ENCODE peak calls at places on chromosomes 5 and 9, in seven cellular contexts. Q is brain microvascular endothelial cell, A is GM12865, O is fibroblast of pulmonary artery, H is PC-9, X is hepatocyte, C is upper lobe of right lung. L is an unnamed sample.

GRCh38 chr9:110996436-110997224 is 41.6 kb downstream of the LPAR1 start:
- DNase-seq in Q (no peak), A (no peak), O (peak), H (no peak), X (peak), C (no peak), L (no peak)

GRCh38 chr5:32312194-32312681 is 501 bp downstream of the MTMR12 start:
- DNase-seq in Q (peak), A (peak), O (peak), H (peak), X (peak), C (peak), L (no peak)

GRCh38 chr9:32378496-32378895 is 5.9 kb upstream of the ACO1 start:
- DNase-seq in Q (peak), A (peak), O (peak), H (peak), X (peak), C (no peak), L (peak)

GRCh38 chr5:148760945-148761638 is 65.3 kb upstream of the ADRB2 start:
- DNase-seq in Q (no peak), A (peak), O (no peak), H (no peak), X (no peak), C (no peak), L (peak)

GRCh38 chr5:179795049-179795862 is 1.5 kb downstream of the LTC4S start:
- DNase-seq in Q (no peak), A (no peak), O (no peak), H (peak), X (peak), C (peak), L (no peak)

GRCh38 chr9:33447404-33448158 is at the start of gene AQP3:
- DNase-seq in Q (peak), A (peak), O (peak), H (peak), X (peak), C (peak), L (no peak)

GRCh38 chr5:35488786-35489185 is 128.9 kb upstream of the SPEF2 start:
- DNase-seq in Q (no peak), A (no peak), O (no peak), H (no peak), X (no peak), C (no peak), L (no peak)

GRCh38 chr5:180970875-180971274 is 17.8 kb upstream of the BTNL3 start:
- DNase-seq in Q (no peak), A (no peak), O (no peak), H (no peak), X (no peak), C (no peak), L (no peak)

GRCh38 chr5:139650689-139651501 is 2.7 kb downstream of the CXXC5 start:
- DNase-seq in Q (no peak), A (peak), O (no peak), H (peak), X (peak), C (peak), L (no peak)

GRCh38 chr5:139651502-139651862 is 3.3 kb downstream of the CXXC5 start:
- DNase-seq in Q (no peak), A (peak), O (no peak), H (no peak), X (no peak), C (no peak), L (no peak)

GRCh38 chr5:139653616-139654015 is 5.5 kb downstream of the CXXC5 start:
- DNase-seq in Q (no peak), A (peak), O (no peak), H (no peak), X (no peak), C (no peak), L (no peak)

GRCh38 chr5:139652788-139653241 is 4.7 kb downstream of the CXXC5 start:
- DNase-seq in Q (peak), A (peak), O (no peak), H (no peak), X (no peak), C (no peak), L (no peak)

DNA sequence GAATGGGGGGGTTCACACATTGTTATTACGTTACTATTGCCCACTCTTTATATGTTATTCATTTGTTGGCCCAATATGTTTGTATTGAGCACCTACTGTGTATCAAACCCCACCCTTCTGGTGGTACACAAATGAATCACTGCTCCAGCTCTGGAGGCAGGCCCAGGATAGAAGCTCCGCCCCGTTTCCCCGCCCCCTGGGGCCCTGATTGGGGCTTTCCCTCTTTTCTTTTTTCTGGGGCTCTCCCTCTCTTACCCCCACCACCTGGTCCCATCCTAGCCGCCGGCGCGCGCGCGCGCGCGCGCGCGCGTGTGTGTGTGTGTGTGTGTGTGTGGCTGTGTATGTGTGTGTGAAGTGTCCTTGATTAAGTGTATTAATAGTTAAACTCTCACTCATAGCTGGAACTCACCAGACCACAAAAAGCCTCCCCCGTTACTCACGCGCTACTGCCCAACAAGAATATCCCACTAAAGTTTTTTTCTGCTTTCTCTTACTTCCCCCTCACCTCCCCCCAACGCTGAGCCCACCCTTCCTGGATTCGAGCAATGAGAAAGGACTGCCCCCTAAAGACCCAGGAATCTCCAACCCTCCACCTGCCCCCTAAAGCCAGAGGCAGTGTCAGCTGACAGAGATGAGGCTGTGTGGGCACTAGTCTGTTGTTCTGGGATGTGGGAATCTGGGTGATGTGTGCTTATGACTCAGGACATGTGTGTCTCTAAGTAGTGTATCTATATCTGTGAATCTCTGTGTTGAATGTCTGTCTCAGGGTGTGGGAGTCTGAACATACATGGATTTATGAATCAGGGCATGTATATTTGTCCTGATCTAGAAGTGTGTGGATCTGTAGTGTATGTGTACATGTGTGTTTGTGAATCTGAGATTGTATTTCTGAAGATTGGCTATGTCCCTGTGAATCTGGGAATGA is 4.0 kb downstream of the CXXC5 start:
- DNase-seq in Q (peak), A (peak), O (peak), H (peak), X (peak), C (peak), L (peak)
- H3K4me3 ChIP-seq in Q (peak), A (peak), O (no peak), H (peak), X (no peak), C (peak), L (peak)

GRCh38 chr5:102858221-102858620 is 103.1 kb downstream of the PAM start:
- DNase-seq in Q (no peak), A (no peak), O (no peak), H (no peak), X (no peak), C (no peak), L (no peak)
- TF ChIP-seq CTCF in Q (no peak), A (no peak), O (no peak), H (no peak), X (no peak), C (no peak), L (no peak)

GRCh38 chr5:78763659-78764189 is 115.2 kb upstream of the LHFPL2 start:
- DNase-seq in Q (no peak), A (peak), O (no peak), H (no peak), X (no peak), C (no peak), L (no peak)
- H3K4me3 ChIP-seq in Q (no peak), A (no peak), O (no peak), H (no peak), X (no peak), C (no peak), L (no peak)

DNA sequence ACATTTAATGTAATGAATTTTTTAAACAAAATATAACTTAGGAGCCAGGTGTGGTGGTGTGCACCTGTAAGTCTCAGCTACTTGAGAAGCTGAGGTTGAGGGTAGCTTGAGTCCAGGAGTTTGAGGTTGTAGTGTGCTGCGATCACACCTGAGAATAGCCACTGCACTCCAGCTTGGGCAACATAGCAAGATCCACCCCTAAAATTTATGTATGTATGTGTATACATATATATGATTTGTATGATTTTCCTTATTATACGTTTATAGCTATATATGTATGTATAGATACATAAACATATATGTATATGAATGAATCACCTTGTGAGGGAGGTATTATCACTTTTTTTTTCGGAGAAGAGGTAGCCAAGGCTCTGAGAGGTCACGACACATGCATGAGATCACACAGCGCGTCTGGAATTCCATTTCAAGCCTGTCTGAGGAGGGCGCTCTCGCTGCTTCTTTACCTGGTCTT is 598 bp upstream of the CCNI2 start:
- DNase-seq in Q (peak), A (peak), O (no peak), H (no peak), X (peak), C (no peak), L (no peak)
- TF ChIP-seq CTCF in Q (peak), A (peak), O (peak), H (peak), X (peak), C (peak), L (no peak)

DNA sequence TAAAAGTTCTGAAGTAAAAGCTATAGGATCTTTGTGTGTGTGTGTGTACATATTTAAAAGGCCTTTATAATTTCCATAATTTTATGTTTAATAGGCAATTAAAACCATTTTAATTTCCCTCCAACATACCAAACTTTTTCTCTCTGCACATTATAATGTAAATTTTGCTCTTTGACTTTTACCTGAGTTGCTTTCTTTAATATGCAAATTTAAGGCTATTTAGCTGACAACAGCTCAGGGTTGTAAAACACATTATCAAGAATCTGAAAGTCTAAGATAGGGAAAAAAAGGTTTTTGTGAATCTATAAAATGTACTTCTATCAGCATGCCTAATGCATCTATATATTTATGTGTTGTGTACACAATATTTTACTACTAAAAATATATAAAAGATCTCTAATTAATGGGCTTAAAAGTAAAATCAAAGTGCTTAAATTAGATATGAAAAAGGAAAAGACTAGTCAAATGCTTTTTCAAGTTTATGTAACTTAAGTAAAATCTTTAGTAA is 239.6 kb upstream of the RAI14 start:
- DNase-seq in Q (no peak), A (no peak), O (no peak), H (no peak), X (no peak), C (no peak), L (no peak)
- H3K4me3 ChIP-seq in Q (no peak), A (no peak), O (no peak), H (no peak), X (no peak), C (no peak), L (no peak)

GRCh38 chr5:170691623-170692022 is 91.9 kb upstream of the GABRP start:
- DNase-seq in Q (no peak), A (no peak), O (no peak), H (no peak), X (no peak), C (no peak), L (no peak)
- TF ChIP-seq CTCF in Q (no peak), A (no peak), O (no peak), H (no peak), X (no peak), C (no peak), L (no peak)

GRCh38 chr5:109177227-109177626 is 232.5 kb downstream of the PJA2 start:
- DNase-seq in Q (no peak), A (no peak), O (no peak), H (no peak), X (no peak), C (no peak), L (no peak)

GRCh38 chr5:109180668-109181067 is 229.1 kb downstream of the PJA2 start:
- DNase-seq in Q (no peak), A (no peak), O (no peak), H (no peak), X (no peak), C (no peak), L (no peak)

GRCh38 chr5:109173395-109173794 is 236.4 kb downstream of the PJA2 start:
- DNase-seq in Q (no peak), A (no peak), O (no peak), H (no peak), X (no peak), C (no peak), L (no peak)

DNA sequence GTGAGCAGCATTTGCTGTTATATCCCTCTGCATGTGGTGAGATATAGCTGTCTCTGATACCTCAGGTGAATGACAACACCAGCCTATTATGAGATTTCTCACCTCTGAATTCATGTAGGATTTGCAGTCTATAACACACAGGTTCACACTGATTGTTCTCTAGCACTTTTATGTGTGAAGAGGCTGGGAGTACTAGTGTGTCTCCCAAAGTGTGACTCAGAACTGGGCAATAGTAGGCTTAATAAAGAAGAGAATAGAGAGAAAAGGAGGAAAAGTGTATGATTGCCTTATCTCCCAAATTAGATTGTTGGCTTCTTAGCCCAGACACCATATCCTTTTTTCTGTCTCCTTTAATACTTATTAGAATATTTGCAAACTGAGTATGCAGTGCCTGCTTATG is 232.0 kb downstream of the PJA2 start:
- DNase-seq in Q (no peak), A (no peak), O (no peak), H (no peak), X (no peak), C (no peak), L (no peak)
- H3K4me3 ChIP-seq in Q (no peak), A (no peak), O (no peak), H (no peak), X (no peak), C (no peak), L (no peak)

GRCh38 chr9:109172935-109173334 is 5.9 kb upstream of the FRRS1L start:
- DNase-seq in Q (no peak), A (no peak), O (no peak), H (no peak), X (no peak), C (no peak), L (no peak)
- TF ChIP-seq CTCF in Q (no peak), A (no peak), O (no peak), H (no peak), X (no peak), C (no peak), L (no peak)

DNA sequence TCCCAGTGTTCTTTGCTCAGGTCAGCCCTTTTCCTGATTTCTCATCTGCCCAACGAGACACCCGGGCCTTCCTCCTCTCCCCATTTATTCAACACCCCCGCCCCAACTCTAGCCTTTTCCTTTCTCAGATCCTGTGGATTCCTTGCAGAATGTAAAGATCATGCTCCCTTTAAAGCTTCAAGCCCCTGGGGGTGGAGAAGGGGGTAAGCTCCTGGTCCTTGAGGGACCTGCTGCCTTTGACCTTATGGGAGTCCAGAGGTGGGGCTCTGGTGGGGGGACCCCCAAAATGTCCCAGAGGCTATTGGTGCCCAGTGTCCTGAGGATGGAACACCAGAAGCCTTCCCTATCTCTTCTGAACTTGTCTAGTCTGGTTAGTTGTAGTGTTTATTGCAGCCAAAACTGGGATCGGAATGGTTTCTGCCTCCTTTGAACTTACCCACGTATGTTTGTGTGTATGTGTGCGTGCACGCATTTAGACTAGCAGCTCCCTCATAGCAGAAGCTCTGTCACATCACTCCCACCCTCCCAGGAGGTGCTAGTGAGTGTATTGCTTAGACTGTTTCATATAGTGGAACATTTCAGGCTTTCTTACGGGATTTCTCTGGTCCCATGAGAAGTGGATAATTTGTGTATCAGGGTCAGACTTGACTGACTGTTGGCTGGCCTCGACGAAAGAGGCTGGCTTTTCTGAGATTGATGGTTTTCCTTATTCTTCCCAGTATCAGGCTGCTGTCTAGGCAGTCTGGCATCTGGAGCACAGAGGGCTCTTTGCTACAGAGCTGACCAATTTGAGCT is 1.1 kb downstream of the GALNT10 start:
- DNase-seq in Q (no peak), A (no peak), O (peak), H (no peak), X (peak), C (no peak), L (no peak)
- H3K4me3 ChIP-seq in Q (peak), A (peak), O (peak), H (peak), X (peak), C (peak), L (peak)